ENCODE peak calls at places on chromosomes 2 and 18, in eight cellular contexts. E is GM13977, S is breast epithelium, L is heart left ventricle, B is nephron progenitor cell, Y is BJ, N is heart right ventricle, G is esophagus muscularis mucosa. D is an unnamed sample.

GRCh38 chr18:48944634-48945033 is 6.1 kb downstream of the SMAD7 start:
- DNase-seq in N (no peak), B (no peak), L (no peak), G (no peak), Y (no peak), S (no peak), E (no peak), D (no peak)

GRCh38 chr2:43467889-43468288 is 127.9 kb downstream of the THADA start:
- DNase-seq in Y (peak), N (no peak), G (no peak), S (no peak), B (no peak), E (no peak), L (no peak), D (no peak)

GRCh38 chr2:21291281-21291825 is 167.6 kb downstream of the TDRD15 start:
- DNase-seq in S (no peak), B (no peak), Y (no peak), E (no peak), N (no peak), L (no peak), G (no peak), D (no peak)

GRCh38 chr2:241161646-241162281 is 11.5 kb downstream of the PPP1R7 start:
- DNase-seq in Y (peak), N (peak), G (peak), B (no peak), S (no peak), E (no peak), L (peak), D (no peak)

GRCh38 chr2:144389151-144389929 is 130.6 kb downstream of the ZEB2 start:
- DNase-seq in E (no peak), G (no peak), S (no peak), L (no peak), N (no peak), B (peak), Y (no peak), D (no peak)

GRCh38 chr2:117917223-117917917 is 96.5 kb downstream of the CCDC93 start:
- DNase-seq in N (no peak), E (no peak), S (no peak), B (no peak), L (no peak), Y (no peak), G (peak), D (no peak)

GRCh38 chr2:84631047-84631446 is 114.7 kb downstream of the DNAH6 start:
- DNase-seq in Y (no peak), N (no peak), E (peak), L (no peak), G (no peak), B (peak), S (no peak), D (no peak)

GRCh38 chr2:23843051-23843976 is 83.6 kb downstream of the ATAD2B start:
- DNase-seq in S (no peak), L (no peak), G (no peak), E (no peak), Y (no peak), N (no peak), B (no peak), D (no peak)

GRCh38 chr2:22579341-22579740 is 805.6 kb upstream of the KLHL29 start:
- DNase-seq in N (no peak), L (no peak), G (no peak), Y (no peak), B (no peak), S (no peak), E (no peak), D (no peak)

GRCh38 chr2:105297211-105297610 is 32.3 kb downstream of the TGFBRAP1 start:
- DNase-seq in Y (no peak), G (no peak), E (no peak), B (no peak), S (no peak), N (no peak), L (no peak), D (no peak)

GRCh38 chr2:12636837-12637581 is 79.7 kb upstream of the TRIB2 start:
- DNase-seq in Y (no peak), L (no peak), G (no peak), E (no peak), S (no peak), B (no peak), N (no peak), D (no peak)

GRCh38 chr2:3277050-3277747 is 100.4 kb downstream of the EIPR1 start:
- DNase-seq in Y (no peak), N (no peak), B (no peak), G (no peak), L (no peak), E (no peak), S (no peak), D (no peak)

GRCh38 chr2:111029135-111029927 is 91.4 kb upstream of the BCL2L11 start:
- DNase-seq in G (peak), E (no peak), L (no peak), B (no peak), S (no peak), Y (no peak), N (no peak), D (no peak)

GRCh38 chr2:9336534-9337354 is 86.6 kb downstream of the ITGB1BP1 start:
- DNase-seq in E (no peak), N (peak), Y (peak), B (no peak), G (no peak), S (peak), L (peak), D (no peak)

GRCh38 chr2:241939541-241939940 is 70.0 kb downstream of the RTP5 start:
- DNase-seq in G (no peak), Y (no peak), L (no peak), N (no peak), B (no peak), S (no peak), E (no peak), D (no peak)

GRCh38 chr18:6437937-6438818 is 23.5 kb upstream of the L3MBTL4 start:
- DNase-seq in B (no peak), G (no peak), L (no peak), E (no peak), S (no peak), Y (no peak), N (no peak), D (no peak)

GRCh38 chr2:209566250-209566649 is 142.4 kb downstream of the MAP2 start:
- DNase-seq in B (no peak), Y (no peak), E (no peak), G (no peak), L (no peak), N (no peak), S (no peak), D (no peak)

GRCh38 chr18:9741461-9741820 is 33.3 kb downstream of the RAB31 start:
- DNase-seq in B (no peak), N (no peak), E (no peak), Y (no peak), S (no peak), L (no peak), G (no peak), D (no peak)

GRCh38 chr2:231525248-231526163 is 4.7 kb downstream of the NMUR1 start:
- DNase-seq in S (no peak), Y (no peak), N (no peak), B (no peak), E (no peak), G (no peak), L (no peak), D (no peak)

GRCh38 chr2:172725741-172726140 is 9.9 kb upstream of the RAPGEF4 start:
- DNase-seq in E (no peak), G (no peak), S (no peak), N (no peak), L (no peak), Y (no peak), B (no peak), D (no peak)

GRCh38 chr18:66867653-66868052 is 263.8 kb upstream of the CDH19 start:
- DNase-seq in Y (no peak), G (no peak), E (no peak), N (no peak), S (no peak), B (no peak), L (no peak), D (no peak)

GRCh38 chr2:47174731-47175361 is 19.7 kb upstream of the STPG4 start:
- DNase-seq in L (peak), N (peak), G (no peak), Y (no peak), S (peak), E (peak), B (no peak), D (peak)

DNA sequence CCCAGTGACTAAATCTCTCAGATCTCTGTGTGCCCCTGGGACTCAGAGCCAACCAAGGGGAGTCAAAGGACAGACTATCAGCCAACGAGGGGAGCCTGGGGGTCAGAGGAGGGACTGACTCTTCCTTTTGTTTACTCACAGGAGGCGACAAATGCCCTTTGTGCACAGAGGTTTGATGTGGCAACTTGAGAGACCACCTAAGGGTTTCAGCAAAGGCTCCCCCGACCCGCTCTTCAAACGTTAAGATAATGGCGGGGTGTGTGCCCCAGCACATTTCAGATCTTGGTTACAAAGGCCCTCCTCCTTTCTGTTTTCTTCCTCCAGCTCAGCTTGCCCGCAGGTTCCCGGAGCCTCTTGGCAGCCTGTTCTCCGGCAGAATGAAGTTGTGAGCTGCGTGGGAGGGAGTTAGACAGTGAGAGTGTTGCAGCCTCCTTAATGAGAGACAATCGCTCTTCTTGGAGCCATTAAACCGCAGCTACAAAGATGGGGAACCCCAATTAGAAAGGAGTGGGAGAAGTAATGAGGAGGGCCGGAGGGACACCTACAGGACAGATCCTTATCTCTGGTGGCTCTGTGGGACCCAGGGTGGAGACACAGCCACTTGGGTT is 76.2 kb downstream of the KIAA2012 start:
- DNase-seq in B (peak), L (peak), G (no peak), E (no peak), N (peak), Y (no peak), S (no peak), D (no peak)
- TF ChIP-seq CTCF in B (no peak), L (no peak), G (no peak), E (no peak), N (no peak), Y (no peak), S (no peak), D (no peak)

DNA sequence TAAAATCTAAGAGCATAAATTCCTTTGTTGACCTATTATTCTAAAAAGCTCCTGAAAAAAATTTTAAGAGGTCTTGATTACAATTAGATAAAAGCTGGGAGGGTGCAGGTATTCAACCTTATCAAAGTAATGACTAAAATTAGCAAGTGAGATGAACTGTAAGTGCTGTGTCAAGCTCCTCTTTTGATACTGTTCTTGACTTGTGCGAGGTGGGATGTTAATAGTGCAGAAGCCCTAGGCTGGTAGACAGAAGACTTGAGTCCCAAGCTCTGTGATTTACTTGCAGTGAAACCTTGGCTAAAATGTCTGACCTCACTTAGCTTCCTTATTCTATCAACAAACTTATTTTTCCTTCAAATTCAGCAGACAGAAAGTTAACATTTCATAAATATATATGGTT is 637.5 kb downstream of the DSC3 start:
- DNase-seq in N (no peak), Y (no peak), G (no peak), L (no peak), B (no peak), S (no peak), E (no peak), D (no peak)
- TF ChIP-seq CTCF in N (no peak), Y (no peak), G (no peak), L (no peak), B (no peak), S (no peak), E (no peak), D (no peak)

GRCh38 chr2:136179602-136179975 is 61.6 kb upstream of the CXCR4 start:
- DNase-seq in E (no peak), N (no peak), S (no peak), B (no peak), Y (no peak), L (no peak), G (no peak), D (no peak)

GRCh38 chr2:136175466-136175865 is 57.5 kb upstream of the CXCR4 start:
- DNase-seq in Y (no peak), S (no peak), L (no peak), N (no peak), B (no peak), E (no peak), G (no peak), D (no peak)

GRCh38 chr2:136178941-136179601 is 61.1 kb upstream of the CXCR4 start:
- DNase-seq in S (no peak), Y (no peak), B (no peak), L (no peak), G (no peak), N (no peak), E (no peak), D (no peak)

GRCh38 chr2:136173126-136173525 is 55.2 kb upstream of the CXCR4 start:
- DNase-seq in N (no peak), E (no peak), L (no peak), S (no peak), Y (no peak), B (no peak), G (no peak), D (no peak)

DNA sequence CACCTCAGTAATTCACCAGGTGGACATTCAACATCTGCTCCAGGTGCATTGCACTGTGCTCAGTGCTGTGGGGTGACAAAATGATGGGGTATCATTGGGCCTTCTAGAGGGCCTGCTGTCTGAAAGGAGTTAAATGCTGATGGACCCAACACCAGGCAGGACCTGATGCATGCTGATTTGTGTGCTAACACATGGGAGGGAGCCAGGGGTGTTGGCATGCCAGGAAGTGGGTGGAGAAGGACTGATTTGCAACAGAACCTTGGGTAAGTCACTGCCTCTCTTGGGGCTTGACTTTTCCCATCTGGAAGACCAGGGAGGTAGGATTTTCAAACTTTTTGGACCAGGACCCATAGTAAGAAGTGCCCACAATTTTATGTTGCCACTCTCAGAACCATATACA is 57.9 kb upstream of the CXCR4 start:
- DNase-seq in S (no peak), E (no peak), G (no peak), L (no peak), B (no peak), Y (no peak), N (no peak), D (no peak)
- TF ChIP-seq CTCF in S (no peak), E (no peak), G (no peak), L (no peak), B (no peak), Y (no peak), N (no peak), D (no peak)

GRCh38 chr2:227377461-227378351 is 1.4 kb downstream of the TM4SF20 start:
- DNase-seq in G (no peak), S (no peak), L (no peak), E (no peak), B (no peak), Y (no peak), N (no peak), D (no peak)
- TF ChIP-seq CTCF in G (no peak), S (no peak), L (no peak), E (no peak), B (no peak), Y (no peak), N (no peak), D (no peak)

DNA sequence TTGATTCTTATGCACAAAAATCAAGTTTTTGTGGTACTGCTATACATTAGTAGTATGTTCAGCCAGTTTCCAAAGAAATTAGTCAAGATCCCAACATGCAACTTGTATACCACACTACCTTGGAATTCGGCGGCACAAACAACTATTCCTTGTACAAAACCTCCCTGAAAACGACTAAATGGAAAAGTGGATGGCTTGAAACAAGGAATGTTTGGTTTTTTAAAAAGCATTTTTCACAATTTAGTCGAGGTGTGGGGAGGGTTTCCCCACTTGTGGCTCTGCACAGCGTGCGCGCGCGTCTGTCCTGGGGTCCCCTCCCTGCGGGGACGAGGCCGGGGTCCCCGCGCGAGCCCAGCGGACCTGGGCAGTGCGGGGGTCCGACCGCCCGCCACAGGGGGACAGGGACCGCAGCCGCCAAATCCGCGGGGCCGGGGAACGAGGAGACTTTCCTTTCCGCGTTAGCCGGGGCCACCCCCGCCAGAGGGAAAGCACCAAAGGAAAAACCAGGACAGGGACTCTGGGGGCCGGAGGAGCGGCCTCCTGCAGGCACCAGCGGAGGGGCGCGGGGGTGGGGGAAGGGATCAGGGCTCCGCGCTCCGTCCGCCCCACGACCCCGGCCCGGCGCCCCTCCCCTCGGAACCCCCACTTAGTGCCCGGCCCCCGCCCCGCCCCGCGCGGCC is 534 bp upstream of the SOCS6 start:
- DNase-seq in G (no peak), L (peak), B (no peak), E (peak), Y (no peak), N (peak), S (peak), D (no peak)
- TF ChIP-seq CTCF in G (no peak), L (no peak), B (no peak), E (no peak), Y (no peak), N (no peak), S (no peak), D (no peak)

GRCh38 chr2:238494573-238494961 is 67.8 kb downstream of the ASB1 start:
- DNase-seq in Y (no peak), E (no peak), G (no peak), N (no peak), L (no peak), B (no peak), S (no peak), D (no peak)

GRCh38 chr2:238492905-238493304 is 66.2 kb downstream of the ASB1 start:
- DNase-seq in G (peak), L (no peak), S (no peak), B (no peak), E (no peak), Y (no peak), N (no peak), D (no peak)

GRCh38 chr2:238493880-238494572 is 67.3 kb downstream of the ASB1 start:
- DNase-seq in L (no peak), S (no peak), N (no peak), Y (no peak), B (no peak), E (peak), G (peak), D (peak)

GRCh38 chr2:238495422-238495821 is 68.7 kb downstream of the ASB1 start:
- DNase-seq in S (no peak), L (no peak), N (no peak), E (no peak), G (peak), Y (no peak), B (no peak), D (no peak)

GRCh38 chr2:238493411-238493810 is 66.7 kb downstream of the ASB1 start:
- DNase-seq in Y (no peak), S (no peak), G (peak), L (no peak), E (no peak), N (no peak), B (no peak), D (no peak)
- TF ChIP-seq CTCF in Y (no peak), S (no peak), G (no peak), L (no peak), E (no peak), N (no peak), B (no peak), D (no peak)

GRCh38 chr2:33671198-33671597 is 72.1 kb upstream of the FAM98A start:
- DNase-seq in G (no peak), S (no peak), E (no peak), L (no peak), Y (no peak), B (no peak), N (no peak), D (no peak)

GRCh38 chr2:33673937-33674336 is 74.8 kb upstream of the FAM98A start:
- DNase-seq in S (no peak), B (no peak), N (no peak), G (no peak), E (peak), Y (no peak), L (no peak), D (no peak)

GRCh38 chr2:33672389-33672788 is 73.3 kb upstream of the FAM98A start:
- DNase-seq in E (no peak), N (no peak), L (no peak), B (no peak), G (no peak), S (no peak), Y (no peak), D (no peak)

GRCh38 chr2:33672896-33673295 is 73.8 kb upstream of the FAM98A start:
- DNase-seq in N (no peak), E (no peak), L (no peak), G (no peak), Y (no peak), S (no peak), B (no peak), D (no peak)

DNA sequence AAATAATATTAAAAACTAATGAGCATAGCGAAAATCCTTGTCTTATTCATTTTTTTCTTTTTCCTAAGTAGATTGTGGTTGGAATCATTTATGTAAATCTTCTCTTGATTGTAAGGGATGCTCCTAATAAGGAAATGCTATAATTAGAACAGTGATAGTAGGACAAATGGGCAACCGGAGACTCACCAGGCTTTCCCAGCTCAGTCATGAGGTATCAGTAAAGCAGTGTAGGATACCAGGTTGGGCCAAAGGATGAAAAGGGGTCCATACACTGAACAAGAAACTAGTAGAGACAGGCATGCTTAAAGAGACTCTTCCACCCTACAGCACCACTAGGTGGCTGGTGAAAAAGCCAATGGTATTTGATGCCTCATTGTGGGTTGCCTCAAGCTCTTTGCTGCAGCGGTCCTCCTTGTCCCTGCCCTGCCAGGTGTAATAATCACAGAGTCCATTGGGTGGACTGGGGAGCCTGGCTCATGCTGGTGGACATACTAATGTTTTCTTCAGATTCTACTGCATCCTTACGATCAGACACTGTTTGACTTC is 71.4 kb upstream of the FAM98A start:
- DNase-seq in E (no peak), S (no peak), G (no peak), Y (no peak), B (no peak), N (no peak), L (no peak), D (no peak)
- TF ChIP-seq CTCF in E (no peak), S (no peak), G (no peak), Y (no peak), B (no peak), N (no peak), L (no peak), D (no peak)

D was measured in activated CD8-positive, alpha-beta T cell treated with anti-CD3 and anti-CD28 coated beads for 36 hours.